ENCODE peak calls at places on chromosomes 4 and X, in four cellular contexts. M is NB4, N is HL-60, E is psoas muscle. F is an unnamed sample.
A peak's percentile ranks its signal among the peaks of the same experiment; 100 is the strongest.

GRCh38 chr4:84648863-84649647 is 66.1 kb downstream of the CDS1 start:
- DNase-seq in M (peak; percentile 7), N (no peak), E (no peak), F (no peak)

GRCh38 chr4:77158487-77158861 is 1.5 kb downstream of the CCNG2 start:
- DNase-seq in M (no peak), N (no peak), E (no peak), F (no peak)

GRCh38 chr4:158895797-158896442 is 127.1 kb downstream of the FNIP2 start:
- DNase-seq in M (no peak), N (no peak), E (no peak), F (no peak)

GRCh38 chr4:169376421-169376820 is 105.7 kb upstream of the SH3RF1 start:
- DNase-seq in M (no peak), N (no peak), E (no peak), F (no peak)

GRCh38 chr4:32789026-32789608 is 2068.9 kb downstream of the PCDH7 start:
- DNase-seq in M (no peak), N (no peak), E (no peak), F (no peak)

GRCh38 chr4:127965803-127966175 is 583 bp downstream of the ABHD18 start:
- DNase-seq in M (peak; percentile 64), N (peak; percentile 64), E (no peak), F (peak; percentile 84)

GRCh38 chr4:138609943-138610350 is 367.8 kb upstream of the SLC7A11 start:
- DNase-seq in M (no peak), N (no peak), E (no peak), F (no peak)

GRCh38 chrX:19875051-19875432 is 12.4 kb downstream of the SH3KBP1 start:
- DNase-seq in M (peak; percentile 97), N (peak; percentile 96), E (no peak), F (peak; percentile 50)

GRCh38 chr4:112517911-112518310 is 1.9 kb upstream of the NEUROG2 start:
- DNase-seq in M (no peak), N (no peak), E (no peak), F (no peak)

GRCh38 chr4:26522478-26522877 is 32.2 kb upstream of the CCKAR start:
- DNase-seq in M (no peak), N (no peak), E (no peak), F (no peak)

GRCh38 chr4:52904421-52904820 is 42.3 kb downstream of the RASL11B start:
- DNase-seq in M (no peak), N (no peak), E (no peak), F (no peak)

GRCh38 chrX:103817502-103817901 is 14.6 kb downstream of the RAB9B start:
- DNase-seq in M (peak; percentile 49), N (peak; percentile 44), E (no peak), F (peak; percentile 51)

GRCh38 chr4:114108869-114109268 is 129.4 kb upstream of the ARSJ start:
- DNase-seq in M (no peak), N (no peak), E (no peak), F (peak; percentile 8)

GRCh38 chr4:173538148-173538902 is 8.3 kb upstream of the HAND2 start:
- DNase-seq in M (peak; percentile 94), N (peak; percentile 88), E (no peak), F (no peak)

GRCh38 chr4:107044170-107044569 is 8.1 kb upstream of the DKK2 start:
- DNase-seq in M (peak; percentile 8), N (no peak), E (no peak), F (no peak)

GRCh38 chrX:20527458-20528099 is 260.9 kb upstream of the RPS6KA3 start:
- DNase-seq in M (peak; percentile 41), N (no peak), E (peak; percentile 48), F (no peak)

GRCh38 chr4:154998773-154999172 is 209.7 kb upstream of the NPY2R start:
- DNase-seq in M (no peak), N (no peak), E (no peak), F (no peak)

GRCh38 chrX:155662297-155662696 is 49.5 kb upstream of the TMLHE start:
- DNase-seq in M (peak; percentile 9), N (peak; percentile 4), E (no peak), F (peak; percentile 2)

GRCh38 chrX:129780441-129781105 is 824 bp downstream of the SASH3 start:
- DNase-seq in M (no peak), N (no peak), E (peak; percentile 43), F (no peak)

GRCh38 chrX:17527135-17527701 is 152.2 kb downstream of the NHS start:
- DNase-seq in M (peak; percentile 80), N (peak; percentile 80), E (no peak), F (no peak)

GRCh38 chrX:40304115-40304514 is 206.4 kb upstream of the BCOR start:
- DNase-seq in M (no peak), N (no peak), E (no peak), F (no peak)

GRCh38 chr4:55012363-55013255 is 112.8 kb downstream of the KDR start:
- DNase-seq in M (no peak), N (no peak), E (no peak), F (no peak)

GRCh38 chrX:150436200-150436599 is 73.1 kb downstream of the MAMLD1 start:
- DNase-seq in M (no peak), N (no peak), E (no peak), F (no peak)

GRCh38 chrX:102599084-102599949 is at the start of gene ARMCX5:
- DNase-seq in M (peak; percentile 62), N (peak; percentile 77), E (peak; percentile 73), F (peak; percentile 88)

GRCh38 chr4:145427991-145428390 is 53.7 kb upstream of the SMAD1 start:
- DNase-seq in M (no peak), N (no peak), E (no peak), F (no peak)

GRCh38 chr4:108146819-108147218 is 21.9 kb downstream of the LEF1 start:
- DNase-seq in M (no peak), N (no peak), E (no peak), F (no peak)

GRCh38 chrX:67654301-67654700 is 110.5 kb downstream of the AR start:
- DNase-seq in M (no peak), N (no peak), E (no peak), F (no peak)

GRCh38 chr4:175536852-175537453 is 275.1 kb downstream of the GPM6A start:
- DNase-seq in M (peak; percentile 59), N (peak; percentile 8), E (no peak), F (peak; percentile 53)

GRCh38 chrX:130125090-130125489 is 14.8 kb upstream of the ELF4 start:
- DNase-seq in M (no peak), N (no peak), E (peak; percentile 56), F (no peak)

GRCh38 chrX:49177338-49177833 is 5.7 kb downstream of the PLP2 start:
- DNase-seq in M (peak; percentile 65), N (peak; percentile 72), E (no peak), F (no peak)

GRCh38 chrX:107773906-107774435 is 1.6 kb downstream of the TSC22D3 start:
- DNase-seq in M (no peak), N (no peak), E (no peak), F (no peak)
- H3K4me3 ChIP-seq in M (no peak overlapping the region), N (no peak overlapping the region), E (peak overlapping the region; percentile 72), F (no peak overlapping the region)

GRCh38 chrX:30973784-30974427 is 84.9 kb upstream of the TAB3 start:
- DNase-seq in M (no peak), N (no peak), E (no peak), F (no peak)

GRCh38 chrX:30967516-30967915 is 78.5 kb upstream of the TAB3 start:
- DNase-seq in M (no peak), N (no peak), E (no peak), F (no peak)

GRCh38 chrX:30975467-30975866 is 86.4 kb upstream of the TAB3 start:
- DNase-seq in M (no peak), N (no peak), E (no peak), F (no peak)

DNA sequence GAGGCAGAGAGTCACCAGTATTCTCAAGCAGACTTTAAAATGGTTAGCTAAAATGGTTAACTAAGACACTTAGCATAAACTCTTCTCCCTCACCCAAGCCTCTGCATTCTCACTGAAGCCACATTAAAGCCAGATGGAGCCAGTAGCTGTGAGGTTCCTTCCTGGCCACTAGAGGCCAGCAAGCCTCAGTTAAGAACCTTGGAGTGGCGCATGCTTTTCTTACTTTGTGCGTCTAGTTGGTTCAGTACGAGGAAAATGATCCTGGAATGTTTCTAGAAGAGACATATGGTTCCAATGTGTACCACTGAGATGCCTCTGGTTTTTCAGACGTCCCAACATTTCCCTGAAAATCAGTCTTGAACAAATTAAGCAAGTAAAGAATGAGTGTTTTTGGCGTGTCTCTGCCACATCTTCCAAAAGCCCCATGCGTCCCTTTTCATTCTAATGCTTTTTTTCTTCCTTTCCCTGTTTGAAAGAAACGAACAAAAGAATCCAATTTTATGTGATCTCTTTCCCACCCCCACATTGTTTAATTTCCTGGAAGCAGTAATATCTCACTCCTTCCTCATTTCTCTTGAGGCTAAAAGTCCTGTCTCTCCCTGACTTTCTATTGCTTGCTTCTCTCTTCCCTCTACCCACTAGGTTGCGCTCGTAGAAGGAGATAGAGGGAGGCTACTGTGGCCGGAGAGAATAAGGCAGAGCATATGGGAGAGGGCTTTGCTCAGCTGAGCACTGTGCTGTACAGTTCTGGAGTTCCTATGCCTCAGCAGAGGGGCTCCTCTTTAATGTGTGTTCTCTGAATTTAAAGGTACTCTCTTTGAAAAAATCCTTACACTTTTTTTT is 82.9 kb upstream of the TAB3 start:
- DNase-seq in M (peak; percentile 52), N (peak; percentile 37), E (no peak), F (peak; percentile 35)
- TF ChIP-seq CTCF in M (peak; percentile 83), N (peak; percentile 51), E (peak; percentile 59), F (peak; percentile 68)

DNA sequence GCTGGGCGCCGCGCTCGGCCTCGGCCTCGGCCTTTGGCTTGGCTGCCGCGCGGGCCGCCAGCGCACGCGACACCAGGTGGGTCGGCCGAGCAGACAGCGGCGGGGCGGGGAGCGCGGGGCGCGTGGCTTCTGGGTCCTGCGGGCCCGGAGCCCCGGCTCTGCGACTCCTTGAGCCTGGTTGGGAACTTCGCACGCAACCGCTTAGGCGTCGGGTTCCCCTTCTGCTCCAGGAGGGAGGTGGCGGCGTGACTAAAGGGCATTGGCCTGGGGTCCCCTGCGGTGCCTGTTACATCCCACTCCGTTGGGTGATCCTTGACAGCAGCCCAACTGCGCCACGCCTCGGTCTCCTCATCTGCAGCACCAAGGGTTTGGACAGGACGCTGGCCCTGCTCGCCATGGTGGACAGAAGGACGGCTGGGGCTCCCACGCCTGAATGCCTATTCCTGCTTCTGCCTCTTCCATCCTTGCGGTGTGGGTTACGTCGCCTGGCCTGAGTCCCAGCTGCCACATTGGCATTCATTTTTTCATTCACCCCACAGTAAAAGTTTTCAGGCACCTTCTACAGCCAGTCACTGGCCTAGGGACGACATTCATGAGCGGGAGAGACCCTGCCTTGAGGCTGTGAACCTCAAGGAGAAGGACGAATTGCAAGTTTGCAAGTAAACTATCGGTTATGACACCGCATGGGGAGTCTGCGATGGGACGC is 631 bp downstream of the EVC start:
- DNase-seq in M (no peak), N (no peak), E (peak; percentile 54), F (no peak)
- H3K4me3 ChIP-seq in M (no peak overlapping the region), N (no peak overlapping the region), E (peak overlapping the region; percentile 58), F (no peak overlapping the region)

GRCh38 chr4:47381172-47381571 is 82.3 kb downstream of the COMMD8 start:
- DNase-seq in M (no peak), N (no peak), E (no peak), F (no peak)

GRCh38 chr4:47386592-47387235 is 76.8 kb downstream of the COMMD8 start:
- DNase-seq in M (no peak), N (no peak), E (no peak), F (no peak)

GRCh38 chr4:47386146-47386545 is 77.4 kb downstream of the COMMD8 start:
- DNase-seq in M (no peak), N (no peak), E (no peak), F (no peak)

GRCh38 chr4:47383829-47384427 is 79.6 kb downstream of the COMMD8 start:
- DNase-seq in M (peak; percentile 60), N (no peak), E (no peak), F (peak; percentile 23)
- TF ChIP-seq CTCF in M (no peak), N (no peak), E (peak; percentile 43), F (peak; percentile 37)